ENCODE peak calls at places on chromosomes 6 and 20, in five cellular contexts. R, H, Y, W and A are unnamed samples.

GRCh38 chr6:168105813-168106660 is 27.0 kb upstream of the FRMD1 start:
- DNase-seq in R (no peak), H (no peak), Y (no peak), W (no peak), A (no peak)

GRCh38 chr6:51528556-51528955 is 558.9 kb downstream of the PKHD1 start:
- DNase-seq in R (no peak), H (no peak), Y (no peak), W (no peak), A (no peak)

GRCh38 chr6:170280689-170281045 is 10.2 kb downstream of the DLL1 start:
- DNase-seq in R (no peak), H (no peak), Y (no peak), W (no peak), A (no peak)

GRCh38 chr6:130843575-130844320 is 16.5 kb downstream of the SMLR1 start:
- DNase-seq in R (peak), H (peak), Y (no peak), W (peak), A (peak)

GRCh38 chr6:98054453-98054852 is 771.4 kb upstream of the MMS22L start:
- DNase-seq in R (no peak), H (peak), Y (no peak), W (no peak), A (no peak)

GRCh38 chr6:124795879-124796838 is 166.1 kb upstream of the RNF217 start:
- DNase-seq in R (no peak), H (peak), Y (peak), W (no peak), A (no peak)

GRCh38 chr6:17101422-17102257 is at the start of gene STMND1:
- DNase-seq in R (peak), H (peak), Y (no peak), W (no peak), A (no peak)

GRCh38 chr6:169450097-169450496 is 196.5 kb upstream of the THBS2 start:
- DNase-seq in R (no peak), H (no peak), Y (no peak), W (no peak), A (no peak)

GRCh38 chr6:166258854-166259276 is 49.3 kb downstream of the PRR18 start:
- DNase-seq in R (no peak), H (no peak), Y (no peak), W (no peak), A (no peak)

GRCh38 chr20:64168381-64169088 is 4.3 kb downstream of the MYT1 start:
- DNase-seq in R (no peak), H (no peak), Y (no peak), W (no peak), A (no peak)
- TF ChIP-seq JUNB in R (no peak), H (no peak), Y (no peak), W (no peak), A (no peak)

GRCh38 chr6:41941280-41942044 is at the start of gene CCND3:
- DNase-seq in R (peak), H (peak), Y (peak), W (peak), A (peak)
- TF ChIP-seq JUNB in R (no peak), H (no peak), Y (no peak), W (no peak), A (no peak)

GRCh38 chr6:132868057-132868456 is 53.7 kb downstream of the RPS12 start:
- DNase-seq in R (no peak), H (no peak), Y (no peak), W (no peak), A (no peak)

GRCh38 chr6:132860254-132860653 is 45.9 kb downstream of the RPS12 start:
- DNase-seq in R (no peak), H (no peak), Y (no peak), W (no peak), A (no peak)

GRCh38 chr6:132867055-132867454 is 52.7 kb downstream of the RPS12 start:
- DNase-seq in R (no peak), H (peak), Y (no peak), W (no peak), A (no peak)

GRCh38 chr6:132863895-132864294 is 49.5 kb downstream of the RPS12 start:
- DNase-seq in R (no peak), H (no peak), Y (no peak), W (no peak), A (no peak)

DNA sequence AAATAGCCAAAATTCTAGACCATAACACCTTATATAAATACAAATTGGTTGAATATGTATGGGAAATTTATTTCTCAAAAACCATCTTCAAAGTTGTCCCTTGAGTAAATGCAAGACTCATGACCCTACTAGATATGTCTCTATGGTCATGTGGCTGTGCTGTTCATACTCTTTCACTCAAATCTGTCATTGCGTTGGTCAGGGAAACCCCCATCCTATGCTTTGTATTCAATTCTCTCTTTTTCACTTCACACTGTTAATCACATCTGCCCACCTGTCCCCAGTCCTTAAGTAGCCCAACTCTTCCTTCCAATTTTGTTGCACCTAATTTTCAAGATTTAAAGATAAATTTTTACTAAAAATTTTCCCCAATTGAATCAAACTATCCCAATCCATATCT is 51.0 kb downstream of the RPS12 start:
- DNase-seq in R (no peak), H (no peak), Y (no peak), W (no peak), A (peak)
- TF ChIP-seq JUNB in R (no peak), H (no peak), Y (no peak), W (no peak), A (peak)

GRCh38 chr6:21596379-21597242 is 3.1 kb downstream of the SOX4 start:
- DNase-seq in R (peak), H (peak), Y (no peak), W (no peak), A (no peak)

GRCh38 chr6:21593927-21594421 is 423 bp downstream of the SOX4 start:
- DNase-seq in R (no peak), H (no peak), Y (no peak), W (peak), A (no peak)

GRCh38 chr6:21595951-21596378 is 2.4 kb downstream of the SOX4 start:
- DNase-seq in R (no peak), H (no peak), Y (no peak), W (no peak), A (no peak)

GRCh38 chr6:21594427-21595264 is 1.1 kb downstream of the SOX4 start:
- DNase-seq in R (peak), H (peak), Y (no peak), W (peak), A (no peak)

GRCh38 chr6:21595265-21595950 is 1.9 kb downstream of the SOX4 start:
- DNase-seq in R (no peak), H (no peak), Y (no peak), W (no peak), A (no peak)
- TF ChIP-seq JUNB in R (no peak), H (no peak), Y (no peak), W (no peak), A (no peak)

DNA sequence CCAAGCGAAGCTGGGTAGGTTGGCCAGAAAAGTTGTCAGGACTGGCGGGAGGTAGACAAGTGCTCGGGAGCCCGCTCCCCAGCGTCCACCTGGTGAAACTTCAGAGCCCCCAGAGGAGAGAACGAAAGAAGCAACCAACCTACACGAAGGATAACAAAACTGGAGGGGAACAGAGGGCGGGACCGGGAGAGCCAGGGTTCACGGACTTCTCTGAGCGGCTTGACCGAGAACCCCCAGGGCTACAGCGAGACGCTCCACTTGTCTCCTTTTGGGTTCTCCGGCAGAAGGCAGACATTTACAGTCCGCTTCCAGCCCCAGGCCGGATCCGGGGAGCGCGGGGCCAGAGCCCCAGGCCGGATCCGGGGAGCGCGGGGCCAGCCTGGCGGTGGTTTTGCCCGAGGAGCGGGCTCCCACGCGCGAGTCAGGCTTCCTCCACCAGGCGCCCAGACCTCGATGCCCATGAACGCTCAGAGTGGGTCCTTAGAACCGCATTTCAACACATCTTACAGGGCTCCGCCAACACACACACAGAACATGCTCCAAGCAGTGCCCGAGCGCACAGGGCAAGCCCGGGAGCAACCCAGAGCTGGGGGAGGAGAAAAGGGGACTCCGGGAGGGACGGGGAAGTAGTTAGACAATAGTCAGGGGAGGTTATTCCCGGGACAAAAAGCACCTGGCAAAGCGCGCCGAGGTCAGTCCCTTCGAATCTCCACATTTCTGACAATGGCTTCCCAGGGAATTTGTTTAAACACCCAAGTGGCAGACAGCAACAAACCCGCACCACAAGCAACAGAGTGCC is 1.1 kb downstream of the PTPRK start:
- DNase-seq in R (peak), H (peak), Y (no peak), W (peak), A (no peak)
- TF ChIP-seq JUNB in R (no peak), H (no peak), Y (no peak), W (no peak), A (no peak)

DNA sequence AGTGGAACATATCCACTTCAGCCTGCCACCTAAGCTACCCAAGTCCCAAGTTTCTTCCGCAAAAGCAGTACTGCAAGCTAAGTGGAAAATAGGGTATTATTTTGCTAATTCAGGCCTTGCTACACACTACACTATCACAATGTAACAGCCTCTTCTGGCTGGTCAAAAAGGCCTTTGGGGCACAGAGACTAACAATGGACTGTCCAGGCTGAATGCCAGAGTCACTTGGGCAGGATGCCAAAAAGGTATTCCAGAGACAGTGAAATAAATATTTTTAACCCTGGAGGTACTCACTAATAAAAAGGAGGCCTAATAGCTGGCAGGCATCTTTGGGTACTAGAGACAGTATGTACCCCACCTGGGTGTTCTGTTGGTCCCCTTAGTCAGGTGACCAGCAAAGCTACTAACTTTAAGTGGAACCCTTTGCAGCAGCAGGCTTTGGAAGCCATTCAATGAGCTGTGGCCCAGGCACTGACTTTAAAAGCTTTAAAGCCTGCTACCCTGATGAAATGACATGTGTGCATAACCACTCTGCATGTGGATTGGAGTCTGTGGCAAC is 692.1 kb downstream of the HTR1B start:
- DNase-seq in R (no peak), H (no peak), Y (no peak), W (no peak), A (no peak)
- TF ChIP-seq JUNB in R (no peak), H (no peak), Y (no peak), W (no peak), A (no peak)

GRCh38 chr6:24949020-24949569 is 13.3 kb upstream of the RIPOR2 start:
- DNase-seq in R (no peak), H (no peak), Y (no peak), W (no peak), A (peak)
- TF ChIP-seq JUNB in R (no peak), H (no peak), Y (no peak), W (no peak), A (no peak)

DNA sequence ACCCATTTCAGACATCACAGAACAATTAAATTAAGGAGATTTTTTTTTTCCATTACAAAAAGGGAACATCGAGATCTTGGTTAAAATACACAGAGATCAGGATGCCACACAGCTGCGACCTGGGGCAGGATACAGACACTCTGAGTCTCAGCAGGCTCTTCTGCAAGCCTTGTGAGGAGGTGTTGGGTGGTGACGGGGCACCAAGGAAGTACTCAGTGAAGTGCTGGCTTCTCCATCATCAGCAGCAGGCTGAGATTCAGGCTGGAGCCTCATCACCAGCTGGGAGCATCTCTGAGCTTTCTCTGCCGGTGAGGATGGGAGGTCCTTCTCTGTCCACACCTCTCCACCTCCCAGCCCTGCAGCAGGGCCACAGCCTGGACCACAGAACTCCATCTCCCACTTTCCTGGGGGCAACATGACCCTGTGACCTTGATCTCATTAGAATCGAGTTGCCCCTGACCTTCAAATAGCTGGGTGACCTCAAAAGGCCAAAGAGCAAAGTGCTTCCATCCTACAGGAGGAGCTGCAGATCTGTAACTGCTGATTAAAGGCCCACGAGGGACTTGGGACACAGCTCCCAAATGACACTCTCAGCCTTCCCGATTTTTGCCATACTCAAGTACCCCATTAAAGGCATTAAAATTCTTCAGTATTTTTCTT is 16.0 kb downstream of the PMEPA1 start:
- DNase-seq in R (no peak), H (no peak), Y (no peak), W (no peak), A (no peak)
- TF ChIP-seq JUNB in R (no peak), H (no peak), Y (no peak), W (no peak), A (no peak)